ENCODE peak calls at places on chromosome 9, in five cellular contexts. M is H9, Q is HAP-1, U is uterus, L is lung. Y is an unnamed sample.

GRCh38 chr9:107810493-107810931 is 320.9 kb upstream of the KLF4 start:
- DNase-seq in M (no peak), U (no peak), L (no peak), Q (no peak), Y (no peak)

GRCh38 chr9:117725426-117725887 is 21.3 kb downstream of the TLR4 start:
- DNase-seq in M (no peak), Q (no peak), L (no peak), U (no peak), Y (no peak)

GRCh38 chr9:69931340-69931739 is 110.7 kb downstream of the CFAP95 start:
- DNase-seq in M (peak; percentile 32), Q (peak; percentile 57), U (no peak), L (no peak), Y (peak; percentile 20)

GRCh38 chr9:110404473-110404872 is 66.8 kb upstream of the TXNDC8 start:
- DNase-seq in Q (no peak), L (no peak), M (no peak), U (no peak), Y (no peak)

GRCh38 chr9:134568756-134569155 is 72.8 kb upstream of the COL5A1 start:
- DNase-seq in U (no peak), M (no peak), Q (no peak), L (no peak), Y (no peak)

GRCh38 chr9:89418112-89418872 is 79.6 kb downstream of the SEMA4D start:
- DNase-seq in L (no peak), U (no peak), M (no peak), Q (no peak), Y (no peak)

GRCh38 chr9:90009447-90009846 is 404.6 kb downstream of the GADD45G start:
- DNase-seq in Q (no peak), L (no peak), M (no peak), U (no peak), Y (no peak)

GRCh38 chr9:136326061-136326776 is 1.1 kb upstream of the GPSM1 start:
- DNase-seq in Q (no peak), U (no peak), M (peak; percentile 70), L (no peak), Y (peak; percentile 21)

GRCh38 chr9:93952784-93953491 is 2.2 kb downstream of the BARX1 start:
- DNase-seq in Q (no peak), U (no peak), L (no peak), M (peak; percentile 48), Y (peak; percentile 58)

GRCh38 chr9:98329281-98329680 is 73.8 kb upstream of the TBC1D2 start:
- DNase-seq in L (no peak), M (no peak), U (no peak), Q (no peak), Y (no peak)

GRCh38 chr9:113523421-113524141 is 60.1 kb downstream of the RGS3 start:
- DNase-seq in M (no peak), Q (no peak), L (peak; percentile 60), U (peak; percentile 46), Y (no peak)

GRCh38 chr9:95406114-95406513 is 88.6 kb upstream of the FANCC start:
- DNase-seq in U (no peak), M (no peak), Q (no peak), L (no peak), Y (peak; percentile 88)

GRCh38 chr9:117063721-117064471 is 351.0 kb downstream of the ASTN2 start:
- DNase-seq in U (no peak), M (no peak), Q (no peak), L (no peak), Y (no peak)

GRCh38 chr9:99004115-99004514 is 60.4 kb downstream of the COL15A1 start:
- DNase-seq in L (no peak), M (peak; percentile 2), U (no peak), Q (no peak), Y (no peak)

GRCh38 chr9:97632406-97632991 is 669 bp downstream of the TSTD2 start:
- DNase-seq in U (peak; percentile 56), L (no peak), M (peak; percentile 67), Q (peak; percentile 89), Y (peak; percentile 86)

GRCh38 chr9:88968799-88969198 is 22.5 kb upstream of the S1PR3 start:
- DNase-seq in U (no peak), M (no peak), Q (no peak), L (no peak), Y (no peak)

GRCh38 chr9:111481885-111482636 is 2.1 kb downstream of the ECPAS start:
- DNase-seq in Q (peak; percentile 47), M (no peak), U (no peak), L (no peak), Y (peak; percentile 63)

GRCh38 chr9:561430-561829 is 280.1 kb upstream of the DMRT1 start:
- DNase-seq in L (no peak), Q (no peak), U (no peak), M (no peak), Y (peak; percentile 79)

GRCh38 chr9:16515207-16515606 is 355.3 kb downstream of the BNC2 start:
- DNase-seq in L (no peak), M (peak; percentile 46), Q (peak; percentile 12), U (peak; percentile 35), Y (peak; percentile 35)

GRCh38 chr9:23821400-23822181 is 4.4 kb downstream of the ELAVL2 start:
- DNase-seq in Q (peak; percentile 82), L (no peak), U (no peak), M (peak; percentile 76), Y (no peak)

GRCh38 chr9:107351382-107352045 is 68.4 kb downstream of the RAD23B start:
- DNase-seq in L (no peak), M (no peak), Q (no peak), U (no peak), Y (no peak)

GRCh38 chr9:88954073-88954472 is 37.2 kb upstream of the S1PR3 start:
- DNase-seq in U (no peak), M (no peak), Q (no peak), L (no peak), Y (peak; percentile 38)

GRCh38 chr9:133166392-133166791 is 2.7 kb upstream of the GBGT1 start:
- DNase-seq in M (no peak), L (no peak), U (no peak), Q (no peak), Y (no peak)

GRCh38 chr9:129026442-129027223 is 1.5 kb downstream of the SH3GLB2 start:
- DNase-seq in Q (peak; percentile 47), U (no peak), M (peak; percentile 67), L (no peak), Y (peak; percentile 53)

GRCh38 chr9:19870988-19871387 is 82.2 kb upstream of the SLC24A2 start:
- DNase-seq in M (no peak), Q (no peak), U (no peak), L (no peak), Y (no peak)

GRCh38 chr9:77158772-77159513 is 18.4 kb upstream of the VPS13A start:
- DNase-seq in L (no peak), U (no peak), Q (no peak), M (no peak), Y (no peak)

GRCh38 chr9:69857131-69857530 is 36.5 kb downstream of the CFAP95 start:
- DNase-seq in L (no peak), U (no peak), Q (no peak), M (no peak), Y (no peak)

GRCh38 chr9:119839888-119840287 is 470.7 kb upstream of the BRINP1 start:
- DNase-seq in U (no peak), Q (no peak), M (no peak), L (no peak), Y (no peak)

GRCh38 chr9:117643288-117643654 is 60.9 kb upstream of the TLR4 start:
- DNase-seq in L (no peak), Q (no peak), M (no peak), U (no peak), Y (no peak)

GRCh38 chr9:68755752-68756151 is 50.7 kb downstream of the PIP5K1B start:
- DNase-seq in U (no peak), L (no peak), M (no peak), Q (no peak), Y (no peak)

GRCh38 chr9:109496126-109496707 is 1.9 kb downstream of the PTPN3 start:
- DNase-seq in M (no peak), U (no peak), L (no peak), Q (no peak), Y (no peak)

GRCh38 chr9:15101046-15101445 is 190.8 kb upstream of the FREM1 start:
- DNase-seq in U (no peak), M (no peak), L (no peak), Q (no peak), Y (no peak)

GRCh38 chr9:18429065-18429464 is 44.9 kb upstream of the ADAMTSL1 start:
- DNase-seq in Q (no peak), U (no peak), M (no peak), L (no peak), Y (peak; percentile 76)

DNA sequence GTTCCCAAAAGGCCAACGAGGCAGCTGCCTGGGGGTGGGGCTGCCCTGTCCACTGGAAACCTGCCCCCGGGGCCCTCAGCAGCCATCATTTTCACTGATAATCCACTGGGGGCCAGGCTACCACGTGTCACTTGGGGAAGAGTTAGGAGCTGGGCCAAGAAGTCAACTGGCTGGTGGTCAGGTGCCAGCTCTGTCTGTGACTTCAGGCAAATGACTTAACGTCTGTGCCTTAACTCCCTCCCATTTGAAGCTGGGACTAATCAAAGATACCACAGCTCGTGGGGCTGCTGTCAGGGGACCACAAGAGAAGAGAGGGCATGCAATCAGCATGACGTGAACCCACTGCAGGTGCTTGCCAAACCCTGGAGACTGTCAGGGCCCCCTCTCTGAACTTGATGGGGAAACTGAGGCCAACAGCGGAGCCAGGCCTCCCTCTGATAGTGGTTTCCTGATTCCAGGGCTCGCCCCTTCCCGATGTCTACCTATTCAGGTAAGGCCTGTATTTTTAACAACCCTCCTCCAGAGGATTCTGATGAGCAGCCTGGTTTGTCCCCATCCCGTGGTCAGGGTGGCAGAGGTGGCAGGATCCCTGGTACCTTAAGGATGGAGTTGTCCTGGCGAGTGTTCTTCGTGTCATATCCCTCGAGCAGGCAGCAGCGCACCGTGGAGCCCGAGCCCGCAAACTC is 12.3 kb upstream of the DPM2 start:
- DNase-seq in L (no peak), U (no peak), M (no peak), Q (no peak), Y (no peak)
- H3K4me1 ChIP-seq in L (peaks cover 3% of the 10 kb centered on the region), U (peaks cover 10% of the 10 kb centered on the region), M (no peaks in the 10 kb centered on the region), Q (peaks cover 6% of the 10 kb centered on the region), Y (no peaks in the 10 kb centered on the region)

GRCh38 chr9:137454145-137454505 is 5.0 kb downstream of the NSMF start:
- DNase-seq in U (peak; percentile 57), M (peak; percentile 80), Q (peak; percentile 71), L (peak; percentile 70), Y (peak; percentile 31)
- H3K4me1 ChIP-seq in U (peaks cover 20% of the 10 kb centered on the region), M (no peaks in the 10 kb centered on the region), Q (peaks cover 5% of the 10 kb centered on the region), L (peaks cover 7% of the 10 kb centered on the region), Y (peaks cover 12% of the 10 kb centered on the region)

GRCh38 chr9:125631391-125632085 is 75.5 kb downstream of the MAPKAP1 start:
- DNase-seq in Q (peak; percentile 47), U (no peak), L (no peak), M (no peak), Y (peak; percentile 75)
- H3K4me1 ChIP-seq in Q (peaks cover 31% of the 10 kb centered on the region), U (no peaks in the 10 kb centered on the region), L (peaks cover 2% of the 10 kb centered on the region), M (peaks cover 7% of the 10 kb centered on the region), Y (peaks cover 19% of the 10 kb centered on the region)

GRCh38 chr9:91843623-91844111 is 106.4 kb downstream of the ROR2 start:
- DNase-seq in L (no peak), U (peak; percentile 63), Q (no peak), M (no peak), Y (no peak)
- H3K4me1 ChIP-seq in L (peaks cover 5% of the 10 kb centered on the region), U (peaks cover 16% of the 10 kb centered on the region), Q (no peaks in the 10 kb centered on the region), M (no peaks in the 10 kb centered on the region), Y (peaks cover 47% of the 10 kb centered on the region)

GRCh38 chr9:130029223-130029583 is 13.8 kb downstream of the FNBP1 start:
- DNase-seq in Q (no peak), L (no peak), U (no peak), M (no peak), Y (no peak)
- H3K4me1 ChIP-seq in Q (no peaks in the 10 kb centered on the region), L (peaks cover 9% of the 10 kb centered on the region), U (no peaks in the 10 kb centered on the region), M (no peaks in the 10 kb centered on the region), Y (no peaks in the 10 kb centered on the region)

Y was measured in cardiac muscle cell.